ENCODE peak calls at places on chromosomes 1 and 21, in four cellular contexts. D is activated CD8-positive, alpha-beta memory T cell treated with anti-CD3 and anti-CD28 coated beads for 24 hours; Q is HS-5; U is caudate nucleus. S is an unnamed sample.

GRCh38 chr1:69791311-69791710 is 223.6 kb downstream of the LRRC7 start:
- DNase-seq in D (no peak), Q (peak; percentile 14), U (no peak), S (no peak)

GRCh38 chr1:224617410-224618361 is 1.6 kb downstream of the CNIH3 start:
- DNase-seq in D (no peak), U (no peak), Q (no peak), S (no peak)

GRCh38 chr1:198879711-198880306 is 241.0 kb downstream of the PTPRC start:
- DNase-seq in U (no peak), Q (no peak), D (no peak), S (no peak)

GRCh38 chr21:36481639-36482038 is 1.7 kb upstream of the CLDN14 start:
- DNase-seq in U (no peak), D (no peak), Q (no peak), S (no peak)

GRCh38 chr1:6743189-6744101 is 41.8 kb upstream of the CAMTA1 start:
- DNase-seq in U (no peak), D (peak; percentile 62), Q (peak; percentile 71), S (no peak)

GRCh38 chr1:118147542-118147941 is 37.5 kb downstream of the SPAG17 start:
- DNase-seq in D (no peak), Q (peak; percentile 62), U (no peak), S (no peak)

GRCh38 chr1:174358786-174359453 is 88.8 kb upstream of the GPR52 start:
- DNase-seq in Q (no peak), U (no peak), D (no peak), S (no peak)

GRCh38 chr1:223756806-223757700 is 44.7 kb downstream of the CAPN2 start:
- DNase-seq in U (no peak), D (no peak), Q (no peak), S (no peak)

GRCh38 chr1:30318413-30318812 is 405.0 kb downstream of the MATN1 start:
- DNase-seq in D (peak; percentile 21), Q (no peak), U (no peak), S (no peak)

GRCh38 chr1:12053752-12054548 is 9.2 kb upstream of the TNFRSF8 start:
- DNase-seq in U (no peak), D (peak; percentile 53), Q (no peak), S (no peak)

GRCh38 chr1:19648689-19649088 is 4.6 kb downstream of the NBL1 start:
- DNase-seq in U (no peak), Q (no peak), D (no peak), S (no peak)

GRCh38 chr21:26849428-26850115 is 4.4 kb upstream of the ADAMTS1 start:
- DNase-seq in U (no peak), D (no peak), Q (no peak), S (no peak)

GRCh38 chr1:229952670-229953520 is 114.1 kb upstream of the GALNT2 start:
- DNase-seq in D (no peak), Q (no peak), U (no peak), S (no peak)

GRCh38 chr1:214513394-214513793 is 38.0 kb downstream of the PTPN14 start:
- DNase-seq in U (no peak), Q (no peak), D (no peak), S (no peak)

GRCh38 chr1:53799141-53799540 is 39.0 kb downstream of the NDC1 start:
- DNase-seq in U (no peak), Q (no peak), D (no peak), S (no peak)

GRCh38 chr1:19630720-19631119 is 13.4 kb upstream of the NBL1 start:
- DNase-seq in D (no peak), U (no peak), Q (no peak), S (no peak)

GRCh38 chr1:67652800-67653199 is 32.2 kb upstream of the GADD45A start:
- DNase-seq in D (no peak), U (no peak), Q (peak; percentile 51), S (no peak)

GRCh38 chr1:4109626-4109940 is 209.5 kb upstream of the C1orf174 start:
- DNase-seq in Q (no peak), D (no peak), U (no peak), S (no peak)

GRCh38 chr1:179082308-179083030 is 599 bp downstream of the TOR3A start:
- DNase-seq in D (peak; percentile 76), Q (no peak), U (no peak), S (no peak)

GRCh38 chr21:31475223-31475622 is 131.2 kb upstream of the TIAM1 start:
- DNase-seq in Q (no peak), D (no peak), U (no peak), S (no peak)

GRCh38 chr1:210364479-210364878 is 35.8 kb downstream of the HHAT start:
- DNase-seq in D (peak; percentile 35), Q (no peak), U (no peak), S (peak; percentile 65)

GRCh38 chr1:212791261-212791675 is 309 bp downstream of the NSL1 start:
- DNase-seq in D (no peak), Q (no peak), U (no peak), S (no peak)

GRCh38 chr1:17377325-17377953 is 5.4 kb downstream of the PADI6 start:
- DNase-seq in D (no peak), U (no peak), Q (no peak), S (no peak)

GRCh38 chr1:231093158-231093922 is 53.3 kb upstream of the FAM89A start:
- DNase-seq in Q (no peak), D (no peak), U (no peak), S (peak; percentile 11)

GRCh38 chr1:154951901-154952657 is 3.8 kb downstream of the PBXIP1 start:
- DNase-seq in D (peak; percentile 79), U (no peak), Q (no peak), S (no peak)

GRCh38 chr1:202076050-202076511 is 46.6 kb upstream of the GPR37L1 start:
- DNase-seq in Q (no peak), D (no peak), U (no peak), S (no peak)

GRCh38 chr1:198693321-198693720 is 54.5 kb downstream of the PTPRC start:
- DNase-seq in D (no peak), U (no peak), Q (no peak), S (no peak)